ENCODE peak calls at places on chromosomes 7 and 10, in ten cellular contexts. B, W, R, J, Z, C, E, F, M and L are unnamed samples.

GRCh38 chr7:107414198-107414597 is 55.7 kb upstream of the GPR22 start:
- DNase-seq in B (no peak), W (no peak), R (no peak), J (no peak), Z (no peak), C (no peak), E (no peak), F (no peak), M (no peak), L (no peak)

GRCh38 chr10:122276611-122277205 is 5.6 kb downstream of the BTBD16 start:
- DNase-seq in B (no peak), W (no peak), R (no peak), J (no peak), Z (no peak), C (no peak), E (no peak), F (no peak), M (peak; percentile 48), L (no peak)

GRCh38 chr10:51269816-51270215 is 195.5 kb downstream of the PRKG1 start:
- DNase-seq in B (no peak), W (no peak), R (no peak), J (no peak), Z (peak; percentile 64), C (no peak), E (no peak), F (no peak), M (no peak), L (no peak)

GRCh38 chr7:50145801-50146338 is 52.8 kb upstream of the ZPBP start:
- DNase-seq in B (no peak), W (no peak), R (no peak), J (no peak), Z (no peak), C (no peak), E (no peak), F (no peak), M (no peak), L (no peak)

GRCh38 chr10:15591431-15591830 is 128.3 kb downstream of the ITGA8 start:
- DNase-seq in B (no peak), W (no peak), R (no peak), J (no peak), Z (no peak), C (no peak), E (no peak), F (no peak), M (no peak), L (no peak)

GRCh38 chr7:116966606-116967005 is 13.3 kb downstream of the ST7 start:
- DNase-seq in B (no peak), W (no peak), R (no peak), J (no peak), Z (no peak), C (no peak), E (no peak), F (no peak), M (no peak), L (no peak)

GRCh38 chr7:114426824-114427223 is 12.2 kb downstream of the FOXP2 start:
- DNase-seq in B (no peak), W (no peak), R (no peak), J (no peak), Z (peak; percentile 37), C (no peak), E (no peak), F (no peak), M (peak; percentile 7), L (no peak)

GRCh38 chr7:108420482-108420908 is 35.7 kb downstream of the NRCAM start:
- DNase-seq in B (no peak), W (no peak), R (no peak), J (no peak), Z (no peak), C (no peak), E (no peak), F (no peak), M (no peak), L (no peak)

GRCh38 chr7:11005202-11005601 is 31.5 kb downstream of the PHF14 start:
- DNase-seq in B (no peak), W (no peak), R (no peak), J (no peak), Z (no peak), C (no peak), E (no peak), F (no peak), M (no peak), L (no peak)

GRCh38 chr7:159116581-159117339 is 27.9 kb downstream of the VIPR2 start:
- DNase-seq in B (no peak), W (no peak), R (peak; percentile 35), J (no peak), Z (no peak), C (no peak), E (peak; percentile 42), F (no peak), M (no peak), L (no peak)

GRCh38 chr7:22911889-22912288 is 89.2 kb upstream of the TOMM7 start:
- DNase-seq in B (no peak), W (no peak), R (no peak), J (no peak), Z (no peak), C (no peak), E (no peak), F (no peak), M (no peak), L (no peak)

GRCh38 chr10:17215782-17216122 is 12.3 kb upstream of the VIM start:
- DNase-seq in B (no peak), W (no peak), R (no peak), J (no peak), Z (no peak), C (no peak), E (no peak), F (no peak), M (no peak), L (no peak)

GRCh38 chr7:26343320-26343832 is 51.7 kb downstream of the SNX10 start:
- DNase-seq in B (no peak), W (no peak), R (peak; percentile 64), J (no peak), Z (no peak), C (no peak), E (no peak), F (no peak), M (no peak), L (no peak)

GRCh38 chr7:120856621-120857352 is 1.2 kb downstream of the TSPAN12 start:
- DNase-seq in B (no peak), W (peak; percentile 67), R (peak; percentile 78), J (no peak), Z (peak; percentile 50), C (peak; percentile 25), E (peak; percentile 79), F (no peak), M (peak; percentile 29), L (no peak)

GRCh38 chr10:131252586-131253276 is 58.8 kb downstream of the TCERG1L start:
- DNase-seq in B (no peak), W (peak; percentile 29), R (no peak), J (no peak), Z (no peak), C (no peak), E (peak; percentile 67), F (no peak), M (no peak), L (no peak)

GRCh38 chr10:124742418-124743187 is 1.6 kb downstream of the FAM53B start:
- DNase-seq in B (no peak), W (peak; percentile 71), R (no peak), J (no peak), Z (peak; percentile 38), C (no peak), E (no peak), F (no peak), M (no peak), L (no peak)

GRCh38 chr10:6222755-6223154 is 20.0 kb downstream of the PFKFB3 start:
- DNase-seq in B (no peak), W (no peak), R (peak; percentile 87), J (no peak), Z (no peak), C (no peak), E (peak; percentile 78), F (no peak), M (no peak), L (no peak)

GRCh38 chr7:64685091-64685490 is 19.2 kb downstream of the ZNF107 start:
- DNase-seq in B (no peak), W (no peak), R (no peak), J (no peak), Z (no peak), C (no peak), E (no peak), F (no peak), M (no peak), L (no peak)
- H3K9me3 ChIP-seq in B (peaks cover 34% of the 10 kb centered on the region), W (no peaks in the 10 kb centered on the region), R (no peaks in the 10 kb centered on the region), J (no peaks in the 10 kb centered on the region), Z (no peaks in the 10 kb centered on the region), C (no peaks in the 10 kb centered on the region), E (no peaks in the 10 kb centered on the region), F (no peaks in the 10 kb centered on the region), M (no peaks in the 10 kb centered on the region), L (no peaks in the 10 kb centered on the region)

DNA sequence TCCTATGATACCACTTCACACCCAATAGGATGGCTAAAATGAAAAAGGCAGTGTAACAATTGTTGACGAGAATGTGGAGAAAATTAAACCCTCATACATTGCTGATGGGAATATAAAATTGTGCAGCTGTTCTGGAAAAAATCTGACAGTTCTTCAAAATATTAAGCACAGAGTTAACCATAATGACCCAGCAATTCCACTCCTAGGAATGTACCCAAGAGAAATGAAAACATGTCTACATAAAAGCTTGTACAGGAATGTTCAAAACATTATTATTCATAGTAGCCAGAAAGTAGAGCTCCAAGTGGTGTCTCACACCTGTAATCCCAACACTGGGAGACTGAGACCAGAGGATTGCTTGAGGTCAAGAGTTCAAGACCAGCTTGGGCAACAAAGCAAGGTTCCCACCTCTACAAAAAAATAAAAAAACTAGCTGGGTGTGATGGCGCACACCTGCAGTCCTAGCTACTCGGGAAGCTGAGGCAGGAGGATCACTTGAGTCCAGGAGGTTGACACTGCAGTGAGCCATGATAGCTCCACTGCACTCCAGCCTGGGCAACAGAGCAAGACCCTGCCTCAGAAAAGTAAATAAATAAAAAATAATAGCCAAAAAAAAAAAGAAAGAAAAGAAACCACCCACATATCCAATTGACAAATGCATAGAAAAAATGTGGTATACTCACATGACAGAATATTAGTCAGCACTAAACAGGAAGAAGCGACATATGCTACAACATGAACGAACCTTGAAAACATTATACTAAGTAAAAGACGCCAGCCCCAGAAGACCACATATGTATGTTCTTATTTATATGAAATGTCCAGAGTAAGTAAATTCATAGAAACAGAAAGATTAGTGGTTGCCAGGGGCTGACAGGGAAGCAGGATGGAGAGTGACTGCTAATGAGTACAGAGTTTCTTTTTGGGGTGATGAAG is 5.0 kb downstream of the RHEB start:
- DNase-seq in B (no peak), W (no peak), R (no peak), J (no peak), Z (no peak), C (no peak), E (no peak), F (no peak), M (no peak), L (no peak)
- H3K9me3 ChIP-seq in B (no peaks in the 10 kb centered on the region), W (no peaks in the 10 kb centered on the region), R (no peaks in the 10 kb centered on the region), J (no peaks in the 10 kb centered on the region), Z (no peaks in the 10 kb centered on the region), C (no peaks in the 10 kb centered on the region), E (no peaks in the 10 kb centered on the region), F (no peaks in the 10 kb centered on the region), M (no peaks in the 10 kb centered on the region), L (no peaks in the 10 kb centered on the region)

GRCh38 chr7:64706625-64707292 is 40.8 kb downstream of the ZNF107 start:
- DNase-seq in B (no peak), W (no peak), R (no peak), J (no peak), Z (no peak), C (no peak), E (no peak), F (no peak), M (no peak), L (no peak)
- H3K9me3 ChIP-seq in B (peaks cover 46% of the 10 kb centered on the region), W (peaks cover 64% of the 10 kb centered on the region), R (peaks cover 21% of the 10 kb centered on the region), J (peaks cover 29% of the 10 kb centered on the region), Z (peaks cover 58% of the 10 kb centered on the region), C (peaks cover 60% of the 10 kb centered on the region), E (peaks cover 7% of the 10 kb centered on the region), F (peaks cover 5% of the 10 kb centered on the region), M (peaks cover 34% of the 10 kb centered on the region), L (peaks cover 46% of the 10 kb centered on the region)

GRCh38 chr10:18658301-18658991 is 785 bp upstream of the ARL5B start:
- DNase-seq in B (no peak), W (peak; percentile 69), R (no peak), J (no peak), Z (no peak), C (no peak), E (no peak), F (peak; percentile 11), M (no peak), L (no peak)
- H3K9me3 ChIP-seq in B (no peaks in the 10 kb centered on the region), W (no peaks in the 10 kb centered on the region), R (no peaks in the 10 kb centered on the region), J (no peaks in the 10 kb centered on the region), Z (no peaks in the 10 kb centered on the region), C (no peaks in the 10 kb centered on the region), E (no peaks in the 10 kb centered on the region), F (no peaks in the 10 kb centered on the region), M (no peaks in the 10 kb centered on the region), L (no peaks in the 10 kb centered on the region)